ENCODE peak calls at places on chromosomes 6 and 20, in five cellular contexts. H is renal cortical epithelial cell; J is neural crest cell; Q is CD4-positive, CD25-positive, alpha-beta regulatory T cell; E is HFFc6. W is an unnamed sample.

GRCh38 chr6:129312865-129313264 is 397.1 kb downstream of the ARHGAP18 start:
- DNase-seq in H (peak; percentile 85), J (no peak), Q (no peak), E (peak; percentile 73), W (no peak)

GRCh38 chr6:98821739-98822405 is 12.5 kb upstream of the POU3F2 start:
- DNase-seq in H (no peak), J (no peak), Q (no peak), E (no peak), W (no peak)

GRCh38 chr6:53982361-53983050 is 128.7 kb upstream of the MLIP start:
- DNase-seq in H (peak; percentile 76), J (no peak), Q (no peak), E (no peak), W (no peak)

GRCh38 chr20:13009682-13010406 is 1.1 kb downstream of the SPTLC3 start:
- DNase-seq in H (peak; percentile 98), J (no peak), Q (peak; percentile 2), E (peak; percentile 1), W (no peak)

GRCh38 chr6:168934856-168935627 is 318.6 kb downstream of the THBS2 start:
- DNase-seq in H (no peak), J (no peak), Q (no peak), E (no peak), W (no peak)

GRCh38 chr6:143196525-143197225 is 136.0 kb downstream of the AIG1 start:
- DNase-seq in H (peak; percentile 72), J (no peak), Q (no peak), E (peak; percentile 12), W (no peak)

GRCh38 chr20:50467618-50468373 is 42.4 kb upstream of the PTPN1 start:
- DNase-seq in H (no peak), J (peak; percentile 17), Q (peak; percentile 52), E (peak; percentile 24), W (peak; percentile 26)

GRCh38 chr6:141848029-141848890 is 284.5 kb upstream of the GJE1 start:
- DNase-seq in H (peak; percentile 82), J (no peak), Q (peak; percentile 81), E (no peak), W (no peak)

GRCh38 chr6:21270501-21271290 is 322.9 kb upstream of the SOX4 start:
- DNase-seq in H (no peak), J (no peak), Q (no peak), E (no peak), W (no peak)

GRCh38 chr6:110534731-110535164 is 58.3 kb upstream of the SLC22A16 start:
- DNase-seq in H (peak; percentile 25), J (no peak), Q (no peak), E (peak; percentile 97), W (no peak)

GRCh38 chr6:108944707-108945685 is 96.8 kb downstream of the ARMC2 start:
- DNase-seq in H (peak; percentile 89), J (no peak), Q (no peak), E (peak; percentile 90), W (no peak)

GRCh38 chr6:47414517-47415167 is 62.9 kb upstream of the CD2AP start:
- DNase-seq in H (peak; percentile 81), J (no peak), Q (peak; percentile 59), E (peak; percentile 53), W (peak; percentile 3)

GRCh38 chr20:17558154-17558940 is 11.5 kb upstream of the DSTN start:
- DNase-seq in H (peak; percentile 87), J (no peak), Q (no peak), E (peak; percentile 91), W (no peak)

GRCh38 chr20:13771853-13772453 is 12.8 kb downstream of the ESF1 start:
- DNase-seq in H (peak; percentile 46), J (no peak), Q (peak; percentile 33), E (peak; percentile 18), W (no peak)

GRCh38 chr20:49630396-49630951 is 62.5 kb upstream of the PTGIS start:
- DNase-seq in H (no peak), J (no peak), Q (no peak), E (no peak), W (no peak)

GRCh38 chr6:74277749-74278148 is 581.7 kb downstream of the CD109 start:
- DNase-seq in H (peak; percentile 67), J (no peak), Q (no peak), E (no peak), W (no peak)

GRCh38 chr6:169454204-169454871 is 200.7 kb upstream of the THBS2 start:
- DNase-seq in H (peak; percentile 55), J (no peak), Q (no peak), E (peak; percentile 80), W (no peak)

GRCh38 chr6:113004691-113005270 is 657.7 kb downstream of the RFPL4B start:
- DNase-seq in H (no peak), J (no peak), Q (no peak), E (no peak), W (no peak)

GRCh38 chr6:143804835-143805239 is 38.3 kb upstream of the LTV1 start:
- DNase-seq in H (no peak), J (no peak), Q (no peak), E (no peak), W (no peak)

GRCh38 chr6:43278524-43279078 is 19.5 kb upstream of the SLC22A7 start:
- DNase-seq in H (peak; percentile 85), J (no peak), Q (no peak), E (peak; percentile 53), W (no peak)

GRCh38 chr6:112205521-112206458 is 48.6 kb downstream of the LAMA4 start:
- DNase-seq in H (peak; percentile 95), J (no peak), Q (no peak), E (no peak), W (no peak)

GRCh38 chr6:81376745-81377144 is 375.7 kb downstream of the TENT5A start:
- DNase-seq in H (no peak), J (no peak), Q (no peak), E (no peak), W (no peak)

GRCh38 chr20:22568872-22569344 is 15.5 kb downstream of the FOXA2 start:
- DNase-seq in H (no peak), J (no peak), Q (no peak), E (no peak), W (no peak)

GRCh38 chr6:108080010-108080780 is 5.7 kb upstream of the OSTM1 start:
- DNase-seq in H (peak; percentile 38), J (no peak), Q (no peak), E (peak; percentile 48), W (no peak)

GRCh38 chr6:150848400-150848799 is 17.1 kb upstream of the MTHFD1L start:
- DNase-seq in H (no peak), J (no peak), Q (no peak), E (no peak), W (no peak)

GRCh38 chr6:140441256-140441655 is 1066.8 kb upstream of the CITED2 start:
- DNase-seq in H (peak; percentile 63), J (peak; percentile 49), Q (no peak), E (peak; percentile 77), W (no peak)

GRCh38 chr6:90068264-90068663 is 174.0 kb downstream of the GJA10 start:
- DNase-seq in H (peak; percentile 89), J (no peak), Q (no peak), E (no peak), W (no peak)